ENCODE peak calls at places on chromosomes 4 and X, in eight cellular contexts. One of them, this sample, is unnamed.

GRCh38 chr4:648579-649292 is 23.4 kb downstream of the PDE6B start:
- DNase-seq in activated B cell treated with CpG ODN at 0.5 μM for 24 hours: no peak
- DNase-seq in neural crest cell: no peak
- DNase-seq in putamen: no peak
- DNase-seq in adipocyte: no peak
- DNase-seq in T47D: no peak
- DNase-seq in caudate nucleus: no peak
- DNase-seq in stimulated activated CD4-positive, alpha-beta T cell treated with anti-CD3 and anti-CD28 coated beads, Interleukin-2, amount 100 ng/mL, for 24 hours: no peak
- DNase-seq in this sample: no peak

GRCh38 chrX:19909761-19910160 is 22.4 kb upstream of the SH3KBP1 start:
- DNase-seq in activated B cell treated with CpG ODN at 0.5 μM for 24 hours: no peak
- DNase-seq in adipocyte: no peak
- DNase-seq in T47D: no peak
- DNase-seq in caudate nucleus: no peak
- DNase-seq in neural crest cell: no peak
- DNase-seq in stimulated activated CD4-positive, alpha-beta T cell treated with anti-CD3 and anti-CD28 coated beads, Interleukin-2, amount 100 ng/mL, for 24 hours: no peak
- DNase-seq in putamen: no peak
- DNase-seq in this sample: no peak

GRCh38 chr4:1249731-1250526 is 999 bp upstream of the CTBP1 start:
- DNase-seq in T47D: no peak
- DNase-seq in neural crest cell: no peak
- DNase-seq in caudate nucleus: no peak
- DNase-seq in adipocyte: no peak
- DNase-seq in putamen: no peak
- DNase-seq in stimulated activated CD4-positive, alpha-beta T cell treated with anti-CD3 and anti-CD28 coated beads, Interleukin-2, amount 100 ng/mL, for 24 hours: peak; percentile 54
- DNase-seq in activated B cell treated with CpG ODN at 0.5 μM for 24 hours: no peak
- DNase-seq in this sample: peak; percentile 36

GRCh38 chr4:3220586-3221494 is 28.1 kb upstream of the MSANTD1 start:
- DNase-seq in caudate nucleus: no peak
- DNase-seq in stimulated activated CD4-positive, alpha-beta T cell treated with anti-CD3 and anti-CD28 coated beads, Interleukin-2, amount 100 ng/mL, for 24 hours: no peak
- DNase-seq in T47D: no peak
- DNase-seq in neural crest cell: no peak
- DNase-seq in putamen: no peak
- DNase-seq in adipocyte: no peak
- DNase-seq in activated B cell treated with CpG ODN at 0.5 μM for 24 hours: no peak
- DNase-seq in this sample: no peak

GRCh38 chrX:53637479-53637878 is 49.0 kb downstream of the HUWE1 start:
- DNase-seq in adipocyte: no peak
- DNase-seq in activated B cell treated with CpG ODN at 0.5 μM for 24 hours: no peak
- DNase-seq in neural crest cell: no peak
- DNase-seq in T47D: no peak
- DNase-seq in putamen: no peak
- DNase-seq in caudate nucleus: no peak
- DNase-seq in stimulated activated CD4-positive, alpha-beta T cell treated with anti-CD3 and anti-CD28 coated beads, Interleukin-2, amount 100 ng/mL, for 24 hours: no peak
- DNase-seq in this sample: no peak

GRCh38 chr4:26871611-26872010 is 11.0 kb downstream of the STIM2 start:
- DNase-seq in stimulated activated CD4-positive, alpha-beta T cell treated with anti-CD3 and anti-CD28 coated beads, Interleukin-2, amount 100 ng/mL, for 24 hours: no peak
- DNase-seq in T47D: no peak
- DNase-seq in caudate nucleus: no peak
- DNase-seq in adipocyte: peak; percentile 84
- DNase-seq in neural crest cell: no peak
- DNase-seq in putamen: no peak
- DNase-seq in activated B cell treated with CpG ODN at 0.5 μM for 24 hours: no peak
- DNase-seq in this sample: no peak

GRCh38 chrX:28379142-28379541 is 208.1 kb upstream of the IL1RAPL1 start:
- DNase-seq in caudate nucleus: no peak
- DNase-seq in neural crest cell: no peak
- DNase-seq in activated B cell treated with CpG ODN at 0.5 μM for 24 hours: no peak
- DNase-seq in adipocyte: no peak
- DNase-seq in putamen: no peak
- DNase-seq in stimulated activated CD4-positive, alpha-beta T cell treated with anti-CD3 and anti-CD28 coated beads, Interleukin-2, amount 100 ng/mL, for 24 hours: no peak
- DNase-seq in T47D: no peak
- DNase-seq in this sample: no peak

GRCh38 chr4:20618010-20618409 is 82.2 kb upstream of the PACRGL start:
- DNase-seq in adipocyte: no peak
- DNase-seq in caudate nucleus: no peak
- DNase-seq in T47D: no peak
- DNase-seq in neural crest cell: no peak
- DNase-seq in activated B cell treated with CpG ODN at 0.5 μM for 24 hours: no peak
- DNase-seq in stimulated activated CD4-positive, alpha-beta T cell treated with anti-CD3 and anti-CD28 coated beads, Interleukin-2, amount 100 ng/mL, for 24 hours: no peak
- DNase-seq in putamen: peak; percentile 31
- DNase-seq in this sample: no peak

GRCh38 chrX:150446995-150447394 is 83.9 kb downstream of the MAMLD1 start:
- DNase-seq in caudate nucleus: no peak
- DNase-seq in adipocyte: no peak
- DNase-seq in T47D: no peak
- DNase-seq in putamen: no peak
- DNase-seq in neural crest cell: no peak
- DNase-seq in activated B cell treated with CpG ODN at 0.5 μM for 24 hours: no peak
- DNase-seq in stimulated activated CD4-positive, alpha-beta T cell treated with anti-CD3 and anti-CD28 coated beads, Interleukin-2, amount 100 ng/mL, for 24 hours: no peak
- DNase-seq in this sample: no peak

GRCh38 chr4:99645638-99646037 is 12.0 kb downstream of the C4orf54 start:
- DNase-seq in caudate nucleus: no peak
- DNase-seq in neural crest cell: no peak
- DNase-seq in T47D: no peak
- DNase-seq in activated B cell treated with CpG ODN at 0.5 μM for 24 hours: no peak
- DNase-seq in putamen: no peak
- DNase-seq in stimulated activated CD4-positive, alpha-beta T cell treated with anti-CD3 and anti-CD28 coated beads, Interleukin-2, amount 100 ng/mL, for 24 hours: no peak
- DNase-seq in adipocyte: no peak
- DNase-seq in this sample: no peak

This sample was measured in HT-29.